ENCODE peak calls at places on chromosomes 5 and 9, in four cellular contexts. P, N, K and V are unnamed samples.

GRCh38 chr9:69397384-69398214 is 72.6 kb downstream of the ENTREP1 start:
- DNase-seq in N (no peak), K (no peak), P (no peak), V (no peak)

GRCh38 chr9:4894076-4894475 is 91.0 kb upstream of the JAK2 start:
- DNase-seq in K (no peak), N (no peak), P (no peak), V (no peak)

GRCh38 chr9:107513464-107514092 is 24.0 kb upstream of the KLF4 start:
- DNase-seq in K (no peak), P (no peak), N (no peak), V (no peak)

GRCh38 chr5:151026088-151026487 is 5.7 kb downstream of the GPX3 start:
- DNase-seq in K (no peak), P (no peak), N (no peak), V (no peak)

GRCh38 chr9:98129451-98129881 is 10.4 kb upstream of the TRIM14 start:
- DNase-seq in P (no peak), K (no peak), N (no peak), V (no peak)

GRCh38 chr9:135353935-135354334 is 125.6 kb upstream of the PPP1R26 start:
- DNase-seq in K (no peak), N (no peak), P (no peak), V (no peak)

GRCh38 chr5:435961-436640 is 6.9 kb upstream of the EXOC3 start:
- DNase-seq in K (no peak), P (no peak), N (no peak), V (no peak)

GRCh38 chr5:32964246-32964645 is 253.1 kb downstream of the NPR3 start:
- DNase-seq in N (no peak), P (no peak), K (no peak), V (no peak)

GRCh38 chr5:112210430-112211005 is 208.6 kb downstream of the EPB41L4A start:
- DNase-seq in N (no peak), P (peak; percentile 16), K (peak; percentile 49), V (peak; percentile 7)

GRCh38 chr9:117156771-117157535 is 257.9 kb downstream of the ASTN2 start:
- DNase-seq in K (no peak), P (no peak), N (no peak), V (no peak)

GRCh38 chr5:88268414-88269184 is at the start of gene TMEM161B:
- DNase-seq in N (peak; percentile 93), P (peak; percentile 94), K (peak; percentile 89), V (peak; percentile 81)

GRCh38 chr5:147576646-147577535 is 67.0 kb upstream of the DPYSL3 start:
- DNase-seq in K (peak; percentile 56), N (peak; percentile 4), P (no peak), V (no peak)

GRCh38 chr9:908806-909205 is 67.3 kb downstream of the DMRT1 start:
- DNase-seq in K (no peak), P (no peak), N (no peak), V (no peak)

GRCh38 chr5:1881273-1881586 is 1.5 kb downstream of the IRX4 start:
- DNase-seq in P (peak; percentile 75), K (no peak), N (no peak), V (no peak)

GRCh38 chr9:126297656-126298318 is 28.8 kb upstream of the MVB12B start:
- DNase-seq in K (no peak), P (no peak), N (no peak), V (no peak)

GRCh38 chr9:126556560-126557250 is 57.0 kb upstream of the LMX1B start:
- DNase-seq in P (no peak), K (no peak), N (no peak), V (no peak)

GRCh38 chr5:67520161-67520886 is 323.7 kb upstream of the CD180 start:
- DNase-seq in N (no peak), P (no peak), K (no peak), V (no peak)

GRCh38 chr5:66346869-66347268 is 202.8 kb downstream of the SREK1 start:
- DNase-seq in N (no peak), P (no peak), K (no peak), V (no peak)

GRCh38 chr9:136377351-136378170 is 4.1 kb upstream of the CARD9 start:
- DNase-seq in K (no peak), P (no peak), N (no peak), V (no peak)

GRCh38 chr5:41404757-41405156 is 105.6 kb downstream of the PLCXD3 start:
- DNase-seq in P (no peak), K (peak; percentile 25), N (no peak), V (no peak)

GRCh38 chr5:107979272-107979671 is 308.5 kb upstream of the EFNA5 start:
- DNase-seq in K (no peak), N (no peak), P (no peak), V (no peak)

GRCh38 chr9:98259791-98260190 is 4.3 kb upstream of the TBC1D2 start:
- DNase-seq in K (no peak), P (no peak), N (no peak), V (no peak)

GRCh38 chr5:88660947-88661869 is 221.8 kb downstream of the MEF2C start:
- DNase-seq in N (no peak), P (peak; percentile 68), K (no peak), V (peak; percentile 39)

GRCh38 chr9:133101356-133102189 is 19.5 kb downstream of the RALGDS start:
- DNase-seq in N (no peak), P (no peak), K (no peak), V (no peak)

GRCh38 chr9:68637020-68637419 is 68.0 kb upstream of the PIP5K1B start:
- DNase-seq in N (no peak), P (no peak), K (no peak), V (no peak)

GRCh38 chr5:92945630-92946097 is 635.4 kb downstream of the NR2F1-AS1 start:
- DNase-seq in N (no peak), P (no peak), K (no peak), V (peak; percentile 14)

GRCh38 chr5:135263022-135263668 is 135.9 kb downstream of the MACROH2A1 start:
- DNase-seq in P (peak; percentile 73), K (no peak), N (no peak), V (no peak)

GRCh38 chr5:176647030-176647869 is at the start of gene TSPAN17:
- DNase-seq in P (peak; percentile 97), K (peak; percentile 100), N (peak; percentile 95), V (peak; percentile 92)
- TF ChIP-seq CTCF in P (no peak), K (peak; percentile 62), N (no peak), V (no peak)

GRCh38 chr5:16687898-16688297 is 71.1 kb upstream of the RETREG1 start:
- DNase-seq in N (no peak), P (no peak), K (no peak), V (no peak)
- H3K36me3 ChIP-seq in N (no peaks in the 10 kb centered on the region), P (peaks cover 14% of the 10 kb centered on the region), K (no peaks in the 10 kb centered on the region), V (no peaks in the 10 kb centered on the region)

GRCh38 chr5:180808461-180809000 is 5.9 kb upstream of the MGAT1 start:
- DNase-seq in N (no peak), P (no peak), K (peak; percentile 4), V (no peak)
- H3K4me3 ChIP-seq in N (peak overlapping the region; percentile 96), P (peak overlapping the region; percentile 73), K (peak overlapping the region; percentile 76), V (no peak overlapping the region)

GRCh38 chr5:141343953-141344463 is 379 bp downstream of the PCDHGA3 start:
- DNase-seq in P (no peak), K (no peak), N (no peak), V (no peak)

GRCh38 chr5:141349917-141350619 is at the start of gene PCDHGB1:
- DNase-seq in P (no peak), N (no peak), K (peak; percentile 52), V (no peak)

GRCh38 chr5:141343242-141343952 is at the start of gene PCDHGA3:
- DNase-seq in N (no peak), K (peak; percentile 41), P (no peak), V (no peak)

GRCh38 chr5:141342773-141343172 is 856 bp upstream of the PCDHGA3 start:
- DNase-seq in K (no peak), N (no peak), P (no peak), V (no peak)

GRCh38 chr5:141345327-141345726 is 1.7 kb downstream of the PCDHGA3 start:
- DNase-seq in N (no peak), P (no peak), K (no peak), V (no peak)
- TF ChIP-seq CTCF in N (no peak), P (no peak), K (no peak), V (no peak)

DNA sequence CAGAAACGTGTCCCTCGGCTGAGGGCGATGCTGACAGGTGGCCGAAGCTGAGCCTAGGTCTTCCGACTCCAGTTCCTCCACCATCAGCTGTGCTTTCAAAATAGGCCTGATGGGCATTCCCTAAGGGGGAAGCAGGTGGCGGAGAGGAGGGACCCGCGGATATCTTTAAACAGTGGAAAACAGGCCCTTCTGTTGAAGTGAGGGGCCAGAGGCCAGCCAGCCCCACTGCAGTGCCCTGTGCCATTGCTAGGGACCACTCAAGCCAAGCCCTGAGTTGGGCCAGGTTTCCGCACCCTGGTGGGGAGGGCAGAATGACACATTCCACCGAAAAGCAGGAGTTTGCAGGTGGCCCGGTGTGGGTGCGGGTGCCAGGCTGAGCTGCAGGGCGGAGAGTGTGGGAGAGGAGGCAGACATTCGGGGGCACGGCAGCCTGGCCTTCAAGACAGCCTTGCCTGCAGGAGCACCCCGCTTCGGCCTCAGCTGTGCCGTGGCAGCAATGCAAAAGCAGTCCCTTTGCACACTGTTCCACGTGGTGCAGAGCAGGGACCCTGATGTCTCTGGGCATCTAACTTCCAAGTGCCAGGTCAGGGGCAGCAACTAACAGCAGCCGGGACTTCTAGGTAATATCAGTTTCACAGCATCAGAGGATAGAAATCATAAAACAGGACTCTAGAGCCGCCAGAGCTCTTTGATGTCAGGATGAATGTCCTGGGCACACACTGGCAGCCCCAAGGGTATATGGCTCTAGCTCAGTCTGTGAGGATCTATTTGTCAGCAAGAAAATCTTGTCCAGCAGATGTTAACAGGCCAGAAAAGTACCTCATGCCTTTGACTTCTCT is 17.2 kb downstream of the HNRNPH1 start:
- DNase-seq in N (no peak), K (no peak), P (no peak), V (no peak)
- H3K36me3 ChIP-seq in N (peaks cover 34% of the 10 kb centered on the region), K (peaks cover 19% of the 10 kb centered on the region), P (peaks cover 16% of the 10 kb centered on the region), V (peaks cover 4% of the 10 kb centered on the region)